ENCODE peak calls at places on chromosomes 13 and 19, in four cellular contexts. G is NCI-H526, S is sciatic nerve, D is NCI-H1417. Y is an unnamed sample.

GRCh38 chr19:51783373-51783772 is 11.6 kb upstream of the FPR3 start:
- DNase-seq in D (no peak), G (peak; percentile 49), S (no peak), Y (no peak)

GRCh38 chr13:20492641-20493040 is 33.0 kb downstream of the CRYL1 start:
- DNase-seq in D (no peak), G (peak; percentile 31), S (no peak), Y (no peak)

GRCh38 chr13:63595811-63596210 is 2180.2 kb upstream of the PCDH20 start:
- DNase-seq in D (no peak), S (no peak), G (no peak), Y (no peak)

GRCh38 chr13:30107536-30108136 is 199.7 kb downstream of the KATNAL1 start:
- DNase-seq in S (no peak), D (no peak), G (no peak), Y (no peak)

GRCh38 chr13:45833663-45834062 is 17.9 kb downstream of the SIAH3 start:
- DNase-seq in D (no peak), G (no peak), S (no peak), Y (no peak)

GRCh38 chr19:13160557-13160956 is 10.3 kb downstream of the IER2 start:
- DNase-seq in D (no peak), G (no peak), S (no peak), Y (no peak)

GRCh38 chr19:51610576-51610975 is 19.6 kb downstream of the SIGLEC5 start:
- DNase-seq in D (no peak), S (no peak), G (no peak), Y (no peak)

GRCh38 chr13:28035146-28035782 is 46.8 kb upstream of the URAD start:
- DNase-seq in G (no peak), D (peak; percentile 34), S (no peak), Y (no peak)

GRCh38 chr19:32674153-32674958 is 624 bp downstream of the ANKRD27 start:
- DNase-seq in G (peak; percentile 19), D (no peak), S (no peak), Y (no peak)

GRCh38 chr19:27746691-27747380 is 1466.1 kb downstream of the UQCRFS1 start:
- DNase-seq in S (peak; percentile 60), G (no peak), D (no peak), Y (no peak)

GRCh38 chr13:114071441-114071840 is 61.0 kb downstream of the RASA3 start:
- DNase-seq in D (peak; percentile 40), S (peak; percentile 54), G (no peak), Y (no peak)

GRCh38 chr13:101150998-101151397 is 265.3 kb downstream of the NALCN start:
- DNase-seq in D (peak; percentile 87), S (no peak), G (no peak), Y (no peak)

GRCh38 chr19:46648070-46648960 is 12.3 kb upstream of the GNG8 start:
- DNase-seq in S (no peak), G (no peak), D (no peak), Y (no peak)

GRCh38 chr13:30802953-30803478 is 67.7 kb downstream of the ALOX5AP start:
- DNase-seq in D (peak; percentile 74), S (peak; percentile 94), G (peak; percentile 84), Y (peak; percentile 86)

GRCh38 chr19:18438331-18439024 is 545 bp upstream of the ISYNA1 start:
- DNase-seq in D (no peak), G (no peak), S (no peak), Y (no peak)

GRCh38 chr19:37334179-37335071 is 36.5 kb upstream of the ZNF527 start:
- DNase-seq in S (peak; percentile 95), G (peak; percentile 49), D (peak; percentile 85), Y (peak; percentile 93)

GRCh38 chr19:33558846-33559245 is 37.3 kb upstream of the PEPD start:
- DNase-seq in S (peak; percentile 37), G (no peak), D (no peak), Y (no peak)

GRCh38 chr19:12636631-12637030 is 25.9 kb downstream of the ZNF791 start:
- DNase-seq in D (no peak), S (peak; percentile 31), G (no peak), Y (no peak)

GRCh38 chr19:45340232-45340898 is at the start of gene KLC3:
- DNase-seq in G (no peak), D (peak; percentile 72), S (no peak), Y (peak; percentile 45)

GRCh38 chr19:52936151-52936957 is 13.1 kb upstream of the ZNF888 start:
- DNase-seq in G (no peak), D (no peak), S (no peak), Y (no peak)

GRCh38 chr13:28375250-28375930 is 119.5 kb downstream of the FLT1 start:
- DNase-seq in G (no peak), S (no peak), D (no peak), Y (no peak)

GRCh38 chr13:32984857-32985626 is 31.2 kb upstream of the KL start:
- DNase-seq in D (no peak), S (no peak), G (no peak), Y (peak; percentile 100)

GRCh38 chr13:37263881-37264280 is 158.4 kb upstream of the CSNK1A1L start:
- DNase-seq in D (no peak), S (no peak), G (no peak), Y (no peak)

GRCh38 chr19:53037101-53038097 is 7.1 kb upstream of the ERVV-2 start:
- DNase-seq in S (peak; percentile 49), D (peak; percentile 27), G (peak; percentile 17), Y (no peak)

GRCh38 chr13:47901451-47901850 is 99.6 kb downstream of the SUCLA2 start:
- DNase-seq in G (no peak), S (no peak), D (no peak), Y (no peak)

GRCh38 chr13:25018729-25019115 is 77.2 kb upstream of the PABPC3 start:
- DNase-seq in G (no peak), S (no peak), D (no peak), Y (no peak)

GRCh38 chr19:4058696-4059492 is 7.8 kb downstream of the ZBTB7A start:
- DNase-seq in G (no peak), S (no peak), D (no peak), Y (no peak)

GRCh38 chr19:38707512-38708114 is 36.7 kb downstream of the CAPN12 start:
- DNase-seq in G (no peak), D (no peak), S (no peak), Y (no peak)

GRCh38 chr13:33870046-33870668 is 52.2 kb downstream of the RFC3 start:
- DNase-seq in S (no peak), D (peak; percentile 13), G (peak; percentile 61), Y (peak; percentile 97)